ENCODE peak calls at places on chromosomes 11 and 22, in six cellular contexts. E is pancreas, I is testis, Q is sigmoid colon, V is heart right ventricle, L is lung. R is an unnamed sample.

GRCh38 chr22:46769191-46769675 is 6.8 kb downstream of the TBC1D22A start:
- DNase-seq in E (peak; percentile 61), I (no peak), Q (no peak), V (no peak), L (no peak), R (no peak)

GRCh38 chr11:75383246-75383645 is 16.1 kb upstream of the RPS3 start:
- DNase-seq in E (no peak), I (no peak), Q (no peak), V (no peak), L (no peak), R (no peak)

GRCh38 chr11:8701891-8702597 is 19.5 kb downstream of the RPL27A start:
- DNase-seq in E (no peak), I (no peak), Q (no peak), V (no peak), L (no peak), R (no peak)

GRCh38 chr22:39205344-39206021 is 39.3 kb downstream of the PDGFB start:
- DNase-seq in E (peak; percentile 58), I (no peak), Q (peak; percentile 32), V (no peak), L (no peak), R (no peak)

GRCh38 chr11:73995731-73996130 is 13.1 kb upstream of the UCP2 start:
- DNase-seq in E (no peak), I (no peak), Q (no peak), V (no peak), L (no peak), R (no peak)

GRCh38 chr11:10699072-10699471 is 5.5 kb upstream of the IRAG1 start:
- DNase-seq in E (no peak), I (no peak), Q (no peak), V (no peak), L (no peak), R (no peak)

GRCh38 chr11:12689029-12689755 is 15.0 kb downstream of the TEAD1 start:
- DNase-seq in E (no peak), I (no peak), Q (no peak), V (no peak), L (no peak), R (no peak)

GRCh38 chr11:15636520-15637065 is 521.9 kb downstream of the INSC start:
- DNase-seq in E (no peak), I (no peak), Q (no peak), V (no peak), L (no peak), R (no peak)

GRCh38 chr11:107741044-107741823 is 29.4 kb upstream of the SLN start:
- DNase-seq in E (no peak), I (no peak), Q (no peak), V (no peak), L (peak; percentile 36), R (no peak)

GRCh38 chr11:119192111-119192510 is 6.8 kb downstream of the NHERF4 start:
- DNase-seq in E (no peak), I (no peak), Q (no peak), V (no peak), L (no peak), R (no peak)

GRCh38 chr22:25334091-25334490 is 114.7 kb downstream of the CRYBB2 start:
- DNase-seq in E (peak; percentile 71), I (peak; percentile 86), Q (no peak), V (peak; percentile 48), L (peak; percentile 42), R (no peak)

GRCh38 chr11:69377953-69378302 is 84.0 kb downstream of the MYEOV start:
- DNase-seq in E (no peak), I (no peak), Q (peak; percentile 55), V (no peak), L (no peak), R (no peak)

GRCh38 chr11:360326-361280 is 8.7 kb upstream of the B4GALNT4 start:
- DNase-seq in E (no peak), I (no peak), Q (peak; percentile 72), V (no peak), L (no peak), R (peak; percentile 14)

GRCh38 chr22:50620861-50621490 is 7.0 kb downstream of the ARSA start:
- DNase-seq in E (no peak), I (no peak), Q (no peak), V (no peak), L (no peak), R (no peak)

GRCh38 chr11:1882265-1883238 is 9.1 kb downstream of the PRR33 start:
- DNase-seq in E (peak; percentile 99), I (peak; percentile 87), Q (peak; percentile 91), V (peak; percentile 86), L (peak; percentile 74), R (peak; percentile 83)

GRCh38 chr11:14413307-14414072 is 54.5 kb upstream of the RRAS2 start:
- DNase-seq in E (no peak), I (no peak), Q (peak; percentile 70), V (peak; percentile 17), L (no peak), R (peak; percentile 39)

GRCh38 chr22:30922151-30922611 is 46.4 kb downstream of the MORC2 start:
- DNase-seq in E (peak; percentile 80), I (peak; percentile 77), Q (peak; percentile 84), V (peak; percentile 58), L (peak; percentile 60), R (peak; percentile 77)

GRCh38 chr22:37018815-37019308 is 385 bp downstream of the TST start:
- DNase-seq in E (peak; percentile 76), I (peak; percentile 80), Q (peak; percentile 90), V (peak; percentile 39), L (peak; percentile 57), R (peak; percentile 86)

GRCh38 chr11:100632970-100633452 is 54.1 kb upstream of the ARHGAP42 start:
- DNase-seq in E (no peak), I (peak; percentile 83), Q (peak; percentile 73), V (peak; percentile 80), L (peak; percentile 79), R (peak; percentile 69)

GRCh38 chr11:73981051-73981805 is 1.4 kb downstream of the UCP2 start:
- DNase-seq in E (peak; percentile 22), I (no peak), Q (peak; percentile 39), V (no peak), L (no peak), R (no peak)

GRCh38 chr22:46050916-46051614 is 74.1 kb upstream of the WNT7B start:
- DNase-seq in E (no peak), I (peak; percentile 12), Q (peak; percentile 60), V (no peak), L (no peak), R (peak; percentile 8)

GRCh38 chr11:13786688-13787087 is 118.2 kb downstream of the FAR1 start:
- DNase-seq in E (no peak), I (no peak), Q (no peak), V (no peak), L (no peak), R (no peak)

GRCh38 chr22:43828711-43829447 is 16.8 kb upstream of the EFCAB6 start:
- DNase-seq in E (no peak), I (peak; percentile 29), Q (peak; percentile 86), V (peak; percentile 82), L (peak; percentile 60), R (peak; percentile 65)

GRCh38 chr11:36216061-36216615 is 73.1 kb downstream of the COMMD9 start:
- DNase-seq in E (no peak), I (no peak), Q (no peak), V (no peak), L (no peak), R (no peak)

GRCh38 chr11:2892215-2893020 is 6.8 kb upstream of the CDKN1C start:
- DNase-seq in E (no peak), I (peak; percentile 46), Q (peak; percentile 83), V (peak; percentile 83), L (peak; percentile 58), R (peak; percentile 80)

GRCh38 chr11:22930816-22931594 is 70.7 kb upstream of the CCDC179 start:
- DNase-seq in E (no peak), I (no peak), Q (no peak), V (no peak), L (no peak), R (no peak)

GRCh38 chr11:73662445-73663157 is 16.2 kb downstream of the PLEKHB1 start:
- DNase-seq in E (no peak), I (no peak), Q (no peak), V (no peak), L (no peak), R (no peak)

GRCh38 chr22:24965822-24966626 is 13.5 kb downstream of the KIAA1671 start:
- DNase-seq in E (peak; percentile 80), I (peak; percentile 55), Q (no peak), V (no peak), L (peak; percentile 74), R (peak; percentile 58)

GRCh38 chr22:31055322-31056159 is 25.6 kb upstream of the SMTN start:
- DNase-seq in E (peak; percentile 79), I (peak; percentile 69), Q (peak; percentile 99), V (peak; percentile 79), L (peak; percentile 90), R (peak; percentile 90)

GRCh38 chr11:62889484-62890437 is 9.1 kb downstream of the SLC3A2 start:
- DNase-seq in E (no peak), I (no peak), Q (no peak), V (no peak), L (no peak), R (no peak)

DNA sequence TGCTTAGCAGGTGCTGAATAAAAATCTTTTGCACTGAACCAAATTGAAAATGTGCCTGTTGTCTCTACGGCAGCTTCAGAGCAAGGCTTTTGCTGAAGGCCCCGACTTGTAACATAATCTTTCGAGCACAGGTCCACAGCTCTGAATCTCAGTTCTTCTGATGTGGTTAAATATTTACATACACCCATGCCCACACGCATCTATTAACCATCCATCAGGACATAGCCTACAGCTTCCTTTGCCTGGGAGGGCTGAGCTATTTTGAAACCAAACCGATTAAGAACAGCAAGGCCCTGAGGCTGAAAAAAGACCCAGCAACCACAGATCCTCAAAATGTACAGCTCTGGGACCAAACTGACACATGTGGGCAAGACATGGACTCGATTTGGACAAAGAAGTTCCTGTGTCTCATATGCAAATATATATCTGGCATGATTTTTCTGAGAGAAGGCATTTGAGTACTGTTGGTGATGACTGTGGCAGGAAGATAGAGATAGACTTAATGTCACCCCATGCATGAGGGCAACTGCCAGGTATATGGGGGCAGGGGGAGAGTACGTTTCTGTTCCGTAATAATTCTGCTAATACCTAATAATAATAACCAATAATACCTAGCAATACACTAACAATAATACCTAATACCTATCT is 322.7 kb upstream of the PLET1 start:
- DNase-seq in E (no peak), I (no peak), Q (no peak), V (no peak), L (no peak), R (no peak)
- H3K4me3 ChIP-seq in E (no peak overlapping the region), I (no peak overlapping the region), Q (no peak overlapping the region), V (no peak overlapping the region), L (no peak overlapping the region), R (no peak overlapping the region)

GRCh38 chr11:45333023-45333422 is 46.9 kb upstream of the SYT13 start:
- DNase-seq in E (no peak), I (no peak), Q (no peak), V (peak; percentile 35), L (no peak), R (no peak)
- H3K4me3 ChIP-seq in E (peak overlapping the region; percentile 2), I (no peak overlapping the region), Q (peak overlapping the region; percentile 22), V (peak overlapping the region; percentile 40), L (no peak overlapping the region), R (peak overlapping the region; percentile 2)

GRCh38 chr11:46363031-46363407 is 15.8 kb downstream of the DGKZ start:
- DNase-seq in E (peak; percentile 59), I (no peak), Q (no peak), V (peak; percentile 86), L (peak; percentile 64), R (no peak)
- H3K4me3 ChIP-seq in E (peak overlapping the region; percentile 5), I (no peak overlapping the region), Q (no peak overlapping the region), V (peak overlapping the region; percentile 60), L (no peak overlapping the region), R (no peak overlapping the region)

DNA sequence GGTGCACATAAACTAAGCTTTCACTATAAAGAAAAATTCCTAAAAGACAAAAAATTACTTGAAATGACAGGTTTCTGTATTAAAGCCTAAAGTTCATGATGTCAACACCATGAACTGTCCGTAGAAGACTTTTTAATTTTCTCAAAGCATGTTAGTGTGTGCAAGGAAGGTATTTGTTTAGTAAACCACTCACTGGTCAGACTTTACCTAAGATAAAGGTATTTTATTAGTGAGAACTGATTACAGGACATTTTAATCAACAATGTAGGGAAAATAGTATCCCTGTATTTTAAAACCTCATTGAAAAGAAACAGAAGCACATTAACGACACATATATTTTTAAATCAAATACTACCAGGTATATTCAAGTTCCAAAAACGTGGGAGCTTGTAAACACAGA is 2.9 kb downstream of the PICALM start:
- DNase-seq in E (no peak), I (no peak), Q (no peak), V (no peak), L (no peak), R (no peak)
- H3K4me3 ChIP-seq in E (peak overlapping the region; percentile 84), I (peak overlapping the region; percentile 92), Q (peak overlapping the region; percentile 92), V (peak overlapping the region; percentile 92), L (no peak overlapping the region), R (peak overlapping the region; percentile 84)

R was measured in ovary.